ENCODE peak calls at places on chromosomes 4 and X, in six cellular contexts. One of them, this sample, is unnamed.
A peak's percentile ranks its signal among the peaks of the same experiment; 100 is the strongest.

GRCh38 chrX:24055043-24055356 is 244 bp downstream of the EIF2S3 start:
- DNase-seq in right atrium auricular region: no peak
- DNase-seq in IMR-90: no peak
- DNase-seq in adipocyte: no peak
- DNase-seq in kidney: no peak
- DNase-seq in left lung: no peak
- DNase-seq in this sample: no peak

GRCh38 chr4:118035309-118035708 is 1.0 kb downstream of the NDST3 start:
- DNase-seq in right atrium auricular region: no peak
- DNase-seq in IMR-90: no peak
- DNase-seq in adipocyte: no peak
- DNase-seq in kidney: no peak
- DNase-seq in left lung: no peak
- DNase-seq in this sample: no peak

GRCh38 chrX:109270580-109271484 is 211.1 kb downstream of the GUCY2F start:
- DNase-seq in right atrium auricular region: no peak
- DNase-seq in IMR-90: no peak
- DNase-seq in adipocyte: peak; percentile 32
- DNase-seq in kidney: peak; percentile 81
- DNase-seq in left lung: no peak
- DNase-seq in this sample: peak; percentile 8

GRCh38 chr4:182513534-182514291 is 270.5 kb downstream of the TENM3 start:
- DNase-seq in right atrium auricular region: no peak
- DNase-seq in IMR-90: no peak
- DNase-seq in adipocyte: no peak
- DNase-seq in kidney: no peak
- DNase-seq in left lung: no peak
- DNase-seq in this sample: no peak

GRCh38 chr4:7323872-7324650 is 110.7 kb downstream of the PSAPL1 start:
- DNase-seq in right atrium auricular region: no peak
- DNase-seq in IMR-90: no peak
- DNase-seq in adipocyte: no peak
- DNase-seq in kidney: peak; percentile 76
- DNase-seq in left lung: peak; percentile 35
- DNase-seq in this sample: no peak

GRCh38 chr4:89419121-89419695 is 111.6 kb upstream of the GPRIN3 start:
- DNase-seq in right atrium auricular region: no peak
- DNase-seq in IMR-90: no peak
- DNase-seq in adipocyte: no peak
- DNase-seq in kidney: no peak
- DNase-seq in left lung: no peak
- DNase-seq in this sample: no peak

GRCh38 chrX:119622356-119623232 is 16.4 kb upstream of the NKRF start:
- DNase-seq in right atrium auricular region: no peak
- DNase-seq in IMR-90: peak; percentile 79
- DNase-seq in adipocyte: peak; percentile 31
- DNase-seq in kidney: no peak
- DNase-seq in left lung: no peak
- DNase-seq in this sample: peak; percentile 60

GRCh38 chrX:13761606-13762005 is 27.1 kb downstream of the OFD1 start:
- DNase-seq in right atrium auricular region: no peak
- DNase-seq in IMR-90: peak; percentile 46
- DNase-seq in adipocyte: peak; percentile 19
- DNase-seq in kidney: no peak
- DNase-seq in left lung: no peak
- DNase-seq in this sample: no peak

GRCh38 chrX:17689971-17690409 is 47.3 kb upstream of the SCML1 start:
- DNase-seq in right atrium auricular region: no peak
- DNase-seq in IMR-90: peak; percentile 72
- DNase-seq in adipocyte: peak; percentile 87
- DNase-seq in kidney: no peak
- DNase-seq in left lung: no peak
- DNase-seq in this sample: peak; percentile 13

GRCh38 chrX:44580466-44580865 is 37.8 kb upstream of the FUNDC1 start:
- DNase-seq in right atrium auricular region: no peak
- DNase-seq in IMR-90: peak; percentile 81
- DNase-seq in adipocyte: peak; percentile 69
- DNase-seq in kidney: no peak
- DNase-seq in left lung: no peak
- DNase-seq in this sample: peak; percentile 54

GRCh38 chr4:5470318-5470889 is 238.0 kb downstream of the EVC2 start:
- DNase-seq in right atrium auricular region: peak; percentile 28
- DNase-seq in IMR-90: peak; percentile 43
- DNase-seq in adipocyte: peak; percentile 21
- DNase-seq in kidney: no peak
- DNase-seq in left lung: no peak
- DNase-seq in this sample: no peak

GRCh38 chrX:154093965-154094364 is 3.6 kb downstream of the MECP2 start:
- DNase-seq in right atrium auricular region: no peak
- DNase-seq in IMR-90: no peak
- DNase-seq in adipocyte: no peak
- DNase-seq in kidney: no peak
- DNase-seq in left lung: no peak
- DNase-seq in this sample: no peak

GRCh38 chr4:28879900-28880299 is 1840.3 kb upstream of the PCDH7 start:
- DNase-seq in right atrium auricular region: no peak
- DNase-seq in IMR-90: no peak
- DNase-seq in adipocyte: no peak
- DNase-seq in kidney: no peak
- DNase-seq in left lung: no peak
- DNase-seq in this sample: no peak

GRCh38 chrX:72028701-72029470 is 102.8 kb downstream of the RTL5 start:
- DNase-seq in right atrium auricular region: peak; percentile 38
- DNase-seq in IMR-90: no peak
- DNase-seq in adipocyte: no peak
- DNase-seq in kidney: no peak
- DNase-seq in left lung: no peak
- DNase-seq in this sample: no peak

GRCh38 chrX:73214366-73215094 is at the start of gene NAP1L2:
- DNase-seq in right atrium auricular region: peak; percentile 59
- DNase-seq in IMR-90: no peak
- DNase-seq in adipocyte: peak; percentile 8
- DNase-seq in kidney: peak; percentile 66
- DNase-seq in left lung: peak; percentile 46
- DNase-seq in this sample: peak; percentile 7

GRCh38 chr4:30600246-30600645 is 119.9 kb upstream of the PCDH7 start:
- DNase-seq in right atrium auricular region: no peak
- DNase-seq in IMR-90: no peak
- DNase-seq in adipocyte: peak; percentile 38
- DNase-seq in kidney: no peak
- DNase-seq in left lung: no peak
- DNase-seq in this sample: no peak

GRCh38 chr4:17220816-17221215 is 291.1 kb downstream of the QDPR start:
- DNase-seq in right atrium auricular region: no peak
- DNase-seq in IMR-90: no peak
- DNase-seq in adipocyte: no peak
- DNase-seq in kidney: no peak
- DNase-seq in left lung: no peak
- DNase-seq in this sample: no peak

GRCh38 chrX:35696760-35697234 is 101.3 kb upstream of the MAGEB16 start:
- DNase-seq in right atrium auricular region: no peak
- DNase-seq in IMR-90: no peak
- DNase-seq in adipocyte: no peak
- DNase-seq in kidney: no peak
- DNase-seq in left lung: no peak
- DNase-seq in this sample: no peak

GRCh38 chr4:3200423-3201090 is 48.4 kb upstream of the MSANTD1 start:
- DNase-seq in right atrium auricular region: no peak
- DNase-seq in IMR-90: no peak
- DNase-seq in adipocyte: no peak
- DNase-seq in kidney: no peak
- DNase-seq in left lung: no peak
- DNase-seq in this sample: no peak

GRCh38 chrX:42746606-42747005 is 31.4 kb downstream of the PPP1R2C start:
- DNase-seq in right atrium auricular region: no peak
- DNase-seq in IMR-90: peak; percentile 38
- DNase-seq in adipocyte: peak; percentile 49
- DNase-seq in kidney: no peak
- DNase-seq in left lung: no peak
- DNase-seq in this sample: no peak

GRCh38 chr4:21697583-21697982 is 251.0 kb downstream of the KCNIP4 start:
- DNase-seq in right atrium auricular region: no peak
- DNase-seq in IMR-90: no peak
- DNase-seq in adipocyte: peak; percentile 5
- DNase-seq in kidney: peak; percentile 70
- DNase-seq in left lung: peak; percentile 65
- DNase-seq in this sample: no peak

GRCh38 chrX:47723689-47724088 is 64.7 kb upstream of the UXT start:
- DNase-seq in right atrium auricular region: no peak
- DNase-seq in IMR-90: no peak
- DNase-seq in adipocyte: no peak
- DNase-seq in kidney: no peak
- DNase-seq in left lung: no peak
- DNase-seq in this sample: peak; percentile 1

GRCh38 chrX:18789916-18790315 is 82.5 kb downstream of the PPEF1 start:
- DNase-seq in right atrium auricular region: no peak
- DNase-seq in IMR-90: no peak
- DNase-seq in adipocyte: no peak
- DNase-seq in kidney: no peak
- DNase-seq in left lung: no peak
- DNase-seq in this sample: no peak

GRCh38 chrX:16487620-16488380 is 162.2 kb upstream of the S100G start:
- DNase-seq in right atrium auricular region: no peak
- DNase-seq in IMR-90: peak; percentile 66
- DNase-seq in adipocyte: peak; percentile 17
- DNase-seq in kidney: no peak
- DNase-seq in left lung: no peak
- DNase-seq in this sample: no peak
- H3K9me3 ChIP-seq in right atrium auricular region: no peaks in the 10 kb centered on the region
- H3K9me3 ChIP-seq in IMR-90: no peaks in the 10 kb centered on the region
- H3K9me3 ChIP-seq in adipocyte: no peaks in the 10 kb centered on the region
- H3K9me3 ChIP-seq in kidney: no peaks in the 10 kb centered on the region
- H3K9me3 ChIP-seq in left lung: no peaks in the 10 kb centered on the region
- H3K9me3 ChIP-seq in this sample: no peaks in the 10 kb centered on the region

GRCh38 chrX:56813318-56813837 is 84.3 kb downstream of the NBDY start:
- DNase-seq in right atrium auricular region: peak; percentile 81
- DNase-seq in IMR-90: peak; percentile 31
- DNase-seq in adipocyte: peak; percentile 45
- DNase-seq in kidney: no peak
- DNase-seq in left lung: no peak
- DNase-seq in this sample: no peak
- H3K4me3 ChIP-seq in right atrium auricular region: no peak overlapping the region
- H3K4me3 ChIP-seq in IMR-90: no peak overlapping the region
- H3K4me3 ChIP-seq in adipocyte: peak overlapping the region; percentile 67
- H3K4me3 ChIP-seq in kidney: no peak overlapping the region
- H3K4me3 ChIP-seq in left lung: no peak overlapping the region
- H3K4me3 ChIP-seq in this sample: no peak overlapping the region

DNA sequence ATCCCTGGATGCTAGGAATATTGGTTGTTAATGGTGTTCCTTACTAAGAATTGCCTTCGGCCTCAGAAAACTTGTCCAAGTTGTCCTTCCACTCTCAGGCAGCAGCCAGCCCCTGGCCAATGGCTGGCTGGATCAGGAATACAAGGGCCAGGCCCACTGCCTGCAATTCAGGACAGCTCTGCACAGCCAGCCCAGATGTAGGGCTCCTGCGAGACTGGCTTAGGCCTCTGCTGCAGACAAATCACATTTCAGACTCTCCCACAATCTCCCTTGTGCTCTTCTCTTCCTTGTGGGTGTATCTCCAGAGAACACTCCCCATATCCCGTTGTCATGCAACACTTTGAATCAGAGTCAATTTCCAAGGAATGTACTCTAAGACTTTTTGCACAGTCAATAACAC is 747.6 kb upstream of the FTHL17 start:
- DNase-seq in right atrium auricular region: no peak
- DNase-seq in IMR-90: no peak
- DNase-seq in adipocyte: no peak
- DNase-seq in kidney: no peak
- DNase-seq in left lung: no peak
- DNase-seq in this sample: no peak
- H3K9me3 ChIP-seq in right atrium auricular region: no peaks in the 10 kb centered on the region
- H3K9me3 ChIP-seq in IMR-90: no peaks in the 10 kb centered on the region
- H3K9me3 ChIP-seq in adipocyte: no peaks in the 10 kb centered on the region
- H3K9me3 ChIP-seq in kidney: no peaks in the 10 kb centered on the region
- H3K9me3 ChIP-seq in left lung: no peaks in the 10 kb centered on the region
- H3K9me3 ChIP-seq in this sample: no peaks in the 10 kb centered on the region

GRCh38 chrX:55159556-55159955 is 60.6 kb upstream of the PAGE5 start:
- DNase-seq in right atrium auricular region: no peak
- DNase-seq in IMR-90: no peak
- DNase-seq in adipocyte: no peak
- DNase-seq in kidney: no peak
- DNase-seq in left lung: no peak
- DNase-seq in this sample: no peak
- H3K4me3 ChIP-seq in right atrium auricular region: no peak overlapping the region
- H3K4me3 ChIP-seq in IMR-90: no peak overlapping the region
- H3K4me3 ChIP-seq in adipocyte: no peak overlapping the region
- H3K4me3 ChIP-seq in kidney: no peak overlapping the region
- H3K4me3 ChIP-seq in left lung: no peak overlapping the region
- H3K4me3 ChIP-seq in this sample: no peak overlapping the region

GRCh38 chrX:19881559-19881958 is 5.8 kb downstream of the SH3KBP1 start:
- DNase-seq in right atrium auricular region: no peak
- DNase-seq in IMR-90: no peak
- DNase-seq in adipocyte: no peak
- DNase-seq in kidney: no peak
- DNase-seq in left lung: no peak
- DNase-seq in this sample: no peak
- H3K9me3 ChIP-seq in right atrium auricular region: no peaks in the 10 kb centered on the region
- H3K9me3 ChIP-seq in IMR-90: no peaks in the 10 kb centered on the region
- H3K9me3 ChIP-seq in adipocyte: no peaks in the 10 kb centered on the region
- H3K9me3 ChIP-seq in kidney: no peaks in the 10 kb centered on the region
- H3K9me3 ChIP-seq in left lung: no peaks in the 10 kb centered on the region
- H3K9me3 ChIP-seq in this sample: no peaks in the 10 kb centered on the region

DNA sequence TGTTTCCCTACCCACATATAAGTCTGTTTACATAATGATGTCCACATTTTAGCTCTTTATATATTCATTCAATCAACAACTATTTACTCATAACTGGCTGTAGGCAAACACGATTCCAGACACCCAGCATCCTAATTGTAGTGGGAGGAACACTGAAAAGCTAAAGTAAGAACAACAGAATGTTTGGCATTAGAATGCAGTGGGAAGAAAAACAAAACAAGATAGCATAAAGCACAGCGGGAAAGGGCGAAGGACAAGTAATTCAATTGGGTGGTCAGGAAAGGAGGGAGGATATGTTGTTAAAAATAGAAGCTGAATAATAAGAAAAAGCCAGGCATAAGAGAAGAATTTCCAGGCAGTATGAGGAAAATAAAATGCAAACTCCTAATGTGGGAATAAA is 189.5 kb upstream of the FAT4 start:
- DNase-seq in right atrium auricular region: no peak
- DNase-seq in IMR-90: no peak
- DNase-seq in adipocyte: peak; percentile 43
- DNase-seq in kidney: no peak
- DNase-seq in left lung: no peak
- DNase-seq in this sample: no peak
- H3K4me3 ChIP-seq in right atrium auricular region: no peak overlapping the region
- H3K4me3 ChIP-seq in IMR-90: no peak overlapping the region
- H3K4me3 ChIP-seq in adipocyte: peak overlapping the region; percentile 46
- H3K4me3 ChIP-seq in kidney: no peak overlapping the region
- H3K4me3 ChIP-seq in left lung: no peak overlapping the region
- H3K4me3 ChIP-seq in this sample: no peak overlapping the region

DNA sequence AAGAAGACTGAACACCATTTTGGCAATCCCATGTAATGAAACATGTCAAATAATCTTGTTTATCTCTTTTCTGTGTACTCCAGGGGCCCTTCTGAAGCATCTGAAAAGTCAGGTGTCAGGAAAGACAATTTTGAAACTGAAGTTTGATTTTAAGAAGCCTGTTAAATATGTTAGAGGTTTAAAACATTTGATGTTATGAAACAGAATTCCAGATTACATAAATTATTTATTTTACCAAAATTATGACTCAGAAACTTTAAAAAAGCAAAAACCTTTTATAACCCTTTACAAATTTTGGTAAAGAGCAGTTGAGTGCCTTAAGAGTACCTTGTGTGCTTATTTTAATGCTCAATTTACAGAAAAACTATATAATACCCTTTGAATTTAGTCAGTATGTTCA is 130.8 kb downstream of the PAPSS1 start:
- DNase-seq in right atrium auricular region: no peak
- DNase-seq in IMR-90: no peak
- DNase-seq in adipocyte: no peak
- DNase-seq in kidney: no peak
- DNase-seq in left lung: no peak
- DNase-seq in this sample: no peak
- H3K9me3 ChIP-seq in right atrium auricular region: peaks cover 31% of the 10 kb centered on the region
- H3K9me3 ChIP-seq in IMR-90: peaks cover 7% of the 10 kb centered on the region
- H3K9me3 ChIP-seq in adipocyte: peaks cover 50% of the 10 kb centered on the region
- H3K9me3 ChIP-seq in kidney: no peaks in the 10 kb centered on the region
- H3K9me3 ChIP-seq in left lung: no peaks in the 10 kb centered on the region
- H3K9me3 ChIP-seq in this sample: no peaks in the 10 kb centered on the region